ENCODE peak calls at places on chromosomes 16 and 17, in ten cellular contexts. Z is stimulated activated CD4-positive, alpha-beta T cell treated with anti-CD3 and anti-CD28 coated beads, TNF-alpha, amount 100 ng/mL, for 48 hours; U is GM13976; C is Peyer's patch; X is HTR-8/SVneo; P is stimulated activated naive CD8-positive, alpha-beta T cell treated with anti-CD3 and anti-CD28 coated beads, Interleukin-15, Interleukin-2, amounts not matched to agents 100 U/mL and 50 U/mL, for 24 hours; H is activated naive CD4-positive, alpha-beta T cell treated with anti-CD3 and anti-CD28 coated beads, Interleukin-2, amount 10 ng/mL, durations not matched to agents 7 days and 5 days; J is stimulated activated CD8-positive, alpha-beta memory T cell treated with anti-CD3 and anti-CD28 coated beads, Interleukin-15, amount 100 ng/mL, for 4 hours; F is tibial nerve; Q is right lobe of liver. K is an unnamed sample.

GRCh38 chr17:19338031-19338990 is 24.2 kb downstream of the B9D1 start:
- DNase-seq in Z (peak), U (peak), C (peak), X (peak), P (peak), H (peak), J (peak), F (no peak), Q (peak), K (peak)

GRCh38 chr16:56470232-56470631 is 18.9 kb downstream of the OGFOD1 start:
- DNase-seq in Z (no peak), U (no peak), C (no peak), X (no peak), P (no peak), H (no peak), J (no peak), F (no peak), Q (no peak), K (no peak)

GRCh38 chr17:50210249-50211225 is 9.1 kb upstream of the COL1A1 start:
- DNase-seq in Z (no peak), U (no peak), C (peak), X (peak), P (no peak), H (no peak), J (no peak), F (peak), Q (no peak), K (no peak)

GRCh38 chr16:14199199-14199598 is 128.1 kb downstream of the MRTFB start:
- DNase-seq in Z (no peak), U (no peak), C (no peak), X (no peak), P (no peak), H (no peak), J (no peak), F (no peak), Q (no peak), K (no peak)

GRCh38 chr17:57995076-57995956 is 7.3 kb upstream of the VEZF1 start:
- DNase-seq in Z (no peak), U (peak), C (peak), X (peak), P (peak), H (peak), J (no peak), F (no peak), Q (no peak), K (peak)

GRCh38 chr16:19659554-19659953 is 58.5 kb downstream of the KNOP1 start:
- DNase-seq in Z (no peak), U (no peak), C (no peak), X (no peak), P (no peak), H (no peak), J (no peak), F (no peak), Q (no peak), K (no peak)

GRCh38 chr17:39393732-39394131 is 7.7 kb downstream of the FBXL20 start:
- DNase-seq in Z (no peak), U (no peak), C (no peak), X (no peak), P (no peak), H (no peak), J (no peak), F (no peak), Q (no peak), K (no peak)

GRCh38 chr16:72467157-72467759 is 295.3 kb upstream of the PMFBP1 start:
- DNase-seq in Z (no peak), U (peak), C (no peak), X (peak), P (no peak), H (no peak), J (no peak), F (no peak), Q (no peak), K (peak)

GRCh38 chr16:30003670-30004423 is 7.0 kb downstream of the DOC2A start:
- DNase-seq in Z (no peak), U (no peak), C (no peak), X (no peak), P (no peak), H (no peak), J (no peak), F (no peak), Q (no peak), K (no peak)

GRCh38 chr17:42190491-42191180 is 3.7 kb downstream of the GHDC start:
- DNase-seq in Z (no peak), U (no peak), C (no peak), X (no peak), P (no peak), H (no peak), J (no peak), F (no peak), Q (no peak), K (no peak)

GRCh38 chr16:11141409-11142260 is 114.4 kb downstream of the SOCS1 start:
- DNase-seq in Z (no peak), U (no peak), C (no peak), X (no peak), P (no peak), H (no peak), J (no peak), F (no peak), Q (no peak), K (no peak)

K was measured in cerebellum.